ENCODE peak calls at places on chromosomes 2 and 18, in six cellular contexts. One of them, this sample, is unnamed.

GRCh38 chr2:173075781-173076556 is at the start of gene MAP3K20:
- DNase-seq in mesendoderm: peak; percentile 65
- DNase-seq in neuronal stem cell: peak; percentile 42
- DNase-seq in IMR-90: peak; percentile 71
- DNase-seq in mesenchymal stem cell: peak; percentile 78
- DNase-seq in H1: peak; percentile 77
- DNase-seq in this sample: peak; percentile 48

GRCh38 chr2:97950329-97951154 is 45.2 kb downstream of the TMEM131 start:
- DNase-seq in mesenchymal stem cell: peak; percentile 83
- DNase-seq in mesendoderm: no peak
- DNase-seq in H1: no peak
- DNase-seq in IMR-90: peak; percentile 91
- DNase-seq in neuronal stem cell: no peak
- DNase-seq in this sample: no peak

GRCh38 chr2:85867556-85868292 is 21.1 kb downstream of the ST3GAL5 start:
- DNase-seq in neuronal stem cell: no peak
- DNase-seq in mesendoderm: peak; percentile 27
- DNase-seq in mesenchymal stem cell: no peak
- DNase-seq in IMR-90: no peak
- DNase-seq in H1: no peak
- DNase-seq in this sample: no peak

GRCh38 chr2:188773075-188773474 is 201.1 kb upstream of the COL3A1 start:
- DNase-seq in IMR-90: peak; percentile 79
- DNase-seq in neuronal stem cell: no peak
- DNase-seq in H1: no peak
- DNase-seq in mesenchymal stem cell: peak; percentile 59
- DNase-seq in mesendoderm: no peak
- DNase-seq in this sample: no peak

GRCh38 chr2:95346236-95346737 is 49.1 kb downstream of the KCNIP3 start:
- DNase-seq in neuronal stem cell: peak; percentile 29
- DNase-seq in IMR-90: peak; percentile 29
- DNase-seq in mesendoderm: no peak
- DNase-seq in mesenchymal stem cell: no peak
- DNase-seq in H1: no peak
- DNase-seq in this sample: peak; percentile 26

GRCh38 chr2:23198316-23199114 is 186.5 kb upstream of the KLHL29 start:
- DNase-seq in neuronal stem cell: no peak
- DNase-seq in IMR-90: no peak
- DNase-seq in H1: no peak
- DNase-seq in mesendoderm: no peak
- DNase-seq in mesenchymal stem cell: no peak
- DNase-seq in this sample: no peak

GRCh38 chr18:32380559-32380958 is 90.1 kb downstream of the GAREM1 start:
- DNase-seq in mesenchymal stem cell: no peak
- DNase-seq in neuronal stem cell: no peak
- DNase-seq in IMR-90: no peak
- DNase-seq in H1: no peak
- DNase-seq in mesendoderm: peak; percentile 31
- DNase-seq in this sample: no peak

GRCh38 chr2:118003396-118003824 is 10.5 kb downstream of the CCDC93 start:
- DNase-seq in IMR-90: peak; percentile 85
- DNase-seq in neuronal stem cell: peak; percentile 75
- DNase-seq in mesendoderm: peak; percentile 87
- DNase-seq in H1: peak; percentile 55
- DNase-seq in mesenchymal stem cell: peak; percentile 88
- DNase-seq in this sample: peak; percentile 60

GRCh38 chr2:223032187-223033142 is 19.5 kb upstream of the KCNE4 start:
- DNase-seq in mesendoderm: no peak
- DNase-seq in IMR-90: no peak
- DNase-seq in neuronal stem cell: no peak
- DNase-seq in H1: no peak
- DNase-seq in mesenchymal stem cell: no peak
- DNase-seq in this sample: no peak

GRCh38 chr2:239318091-239318725 is 82.6 kb downstream of the HDAC4 start:
- DNase-seq in mesendoderm: no peak
- DNase-seq in IMR-90: no peak
- DNase-seq in neuronal stem cell: no peak
- DNase-seq in mesenchymal stem cell: no peak
- DNase-seq in H1: peak; percentile 20
- DNase-seq in this sample: peak; percentile 8

GRCh38 chr2:239318790-239319189 is 82.0 kb downstream of the HDAC4 start:
- DNase-seq in IMR-90: peak; percentile 20
- DNase-seq in mesenchymal stem cell: no peak
- DNase-seq in H1: no peak
- DNase-seq in neuronal stem cell: no peak
- DNase-seq in mesendoderm: no peak
- DNase-seq in this sample: peak; percentile 15

GRCh38 chr2:239321596-239322413 is 79.0 kb downstream of the HDAC4 start:
- DNase-seq in mesenchymal stem cell: no peak
- DNase-seq in H1: peak; percentile 37
- DNase-seq in neuronal stem cell: no peak
- DNase-seq in IMR-90: no peak
- DNase-seq in mesendoderm: no peak
- DNase-seq in this sample: peak; percentile 8

GRCh38 chr2:239316562-239317465 is 84.0 kb downstream of the HDAC4 start:
- DNase-seq in H1: peak; percentile 32
- DNase-seq in mesenchymal stem cell: no peak
- DNase-seq in mesendoderm: no peak
- DNase-seq in neuronal stem cell: no peak
- DNase-seq in IMR-90: peak; percentile 41
- DNase-seq in this sample: peak; percentile 17

DNA sequence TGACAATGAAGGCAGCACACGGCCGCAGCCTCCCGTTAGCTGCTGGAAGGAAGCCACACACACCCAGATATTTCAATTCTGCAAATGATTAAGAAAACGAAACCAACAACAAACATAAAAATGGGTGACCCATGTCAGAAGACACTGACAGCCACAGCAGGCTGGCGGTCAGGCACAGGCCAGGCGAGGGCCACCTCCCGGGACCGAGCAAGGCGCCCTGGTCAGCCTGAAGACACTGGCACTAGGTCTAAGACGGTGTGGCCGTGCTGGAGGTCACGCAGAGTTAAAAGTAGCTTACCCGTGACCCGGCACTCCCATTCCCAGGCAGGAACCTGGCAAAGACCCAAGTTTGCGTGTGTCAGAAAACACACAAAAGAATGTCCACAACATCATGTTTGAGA is 81.6 kb downstream of the HDAC4 start:
- DNase-seq in H1: peak; percentile 42
- DNase-seq in mesenchymal stem cell: no peak
- DNase-seq in neuronal stem cell: no peak
- DNase-seq in IMR-90: peak; percentile 18
- DNase-seq in mesendoderm: no peak
- DNase-seq in this sample: peak; percentile 23
- H2BK15ac ChIP-seq in H1: no peak overlapping the region
- H2BK15ac ChIP-seq in mesenchymal stem cell: peak overlapping the region; percentile 67
- H2BK15ac ChIP-seq in neuronal stem cell: no peak overlapping the region
- H2BK15ac ChIP-seq in IMR-90: peak overlapping the region; percentile 25
- H2BK15ac ChIP-seq in mesendoderm: no peak overlapping the region
- H2BK15ac ChIP-seq in this sample: no peak overlapping the region

DNA sequence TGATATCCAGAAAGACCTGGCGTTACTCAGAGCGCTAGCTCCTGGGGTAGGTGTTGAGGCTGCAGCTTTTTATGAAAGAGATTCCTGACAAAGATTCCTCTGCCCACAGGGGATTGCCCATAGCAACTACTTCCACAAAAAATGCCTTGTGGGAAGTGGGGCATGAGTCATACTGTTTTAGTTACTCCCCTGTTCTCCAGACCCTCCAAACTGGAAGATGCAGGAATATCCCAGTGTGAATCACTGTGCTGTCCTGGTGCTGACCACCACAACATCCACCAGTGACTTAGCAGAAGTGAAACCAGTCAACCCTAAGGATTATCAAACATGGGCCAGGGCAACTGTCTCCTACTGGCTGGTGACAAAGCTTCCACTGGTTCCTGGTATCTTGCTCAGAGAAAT is 61.8 kb downstream of the CDH2 start:
- DNase-seq in mesendoderm: peak; percentile 91
- DNase-seq in IMR-90: peak; percentile 96
- DNase-seq in mesenchymal stem cell: peak; percentile 95
- DNase-seq in H1: no peak
- DNase-seq in neuronal stem cell: no peak
- DNase-seq in this sample: no peak
- H3K4me1 ChIP-seq in mesendoderm: peaks cover 26% of the 10 kb centered on the region
- H3K4me1 ChIP-seq in IMR-90: peaks cover 15% of the 10 kb centered on the region
- H3K4me1 ChIP-seq in mesenchymal stem cell: peaks cover 9% of the 10 kb centered on the region
- H3K4me1 ChIP-seq in H1: peaks cover 2% of the 10 kb centered on the region
- H3K4me1 ChIP-seq in neuronal stem cell: peaks cover 24% of the 10 kb centered on the region
- H3K4me1 ChIP-seq in this sample: peaks cover 9% of the 10 kb centered on the region

DNA sequence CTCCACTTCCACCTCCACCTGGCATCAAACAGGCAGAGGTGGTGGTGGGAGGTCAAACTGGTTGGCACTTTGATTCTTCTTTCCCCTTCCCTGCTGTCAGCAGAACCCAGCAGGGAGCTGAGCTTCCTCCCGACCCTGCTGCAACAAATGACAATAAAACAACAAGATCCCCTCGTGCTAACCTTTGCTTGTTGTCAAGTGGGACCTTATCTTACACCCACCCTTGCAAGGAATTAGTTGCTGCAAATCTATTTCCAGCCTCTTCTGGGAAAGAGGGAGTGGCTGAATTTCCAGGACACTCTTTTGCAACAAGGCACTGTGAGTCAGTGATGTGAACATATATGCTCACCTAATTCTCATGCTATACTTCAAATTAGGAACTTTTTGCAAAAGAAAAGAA is 655.1 kb downstream of the DSC3 start:
- DNase-seq in mesendoderm: peak; percentile 78
- DNase-seq in H1: no peak
- DNase-seq in IMR-90: no peak
- DNase-seq in neuronal stem cell: peak; percentile 5
- DNase-seq in mesenchymal stem cell: peak; percentile 29
- DNase-seq in this sample: no peak
- H3K23ac ChIP-seq in mesendoderm: no peak overlapping the region
- H3K23ac ChIP-seq in H1: no peak overlapping the region
- H3K23ac ChIP-seq in IMR-90: no peak overlapping the region
- H3K23ac ChIP-seq in neuronal stem cell: no peak overlapping the region
- H3K23ac ChIP-seq in mesenchymal stem cell: no peak overlapping the region
- H3K23ac ChIP-seq in this sample: no peak overlapping the region

DNA sequence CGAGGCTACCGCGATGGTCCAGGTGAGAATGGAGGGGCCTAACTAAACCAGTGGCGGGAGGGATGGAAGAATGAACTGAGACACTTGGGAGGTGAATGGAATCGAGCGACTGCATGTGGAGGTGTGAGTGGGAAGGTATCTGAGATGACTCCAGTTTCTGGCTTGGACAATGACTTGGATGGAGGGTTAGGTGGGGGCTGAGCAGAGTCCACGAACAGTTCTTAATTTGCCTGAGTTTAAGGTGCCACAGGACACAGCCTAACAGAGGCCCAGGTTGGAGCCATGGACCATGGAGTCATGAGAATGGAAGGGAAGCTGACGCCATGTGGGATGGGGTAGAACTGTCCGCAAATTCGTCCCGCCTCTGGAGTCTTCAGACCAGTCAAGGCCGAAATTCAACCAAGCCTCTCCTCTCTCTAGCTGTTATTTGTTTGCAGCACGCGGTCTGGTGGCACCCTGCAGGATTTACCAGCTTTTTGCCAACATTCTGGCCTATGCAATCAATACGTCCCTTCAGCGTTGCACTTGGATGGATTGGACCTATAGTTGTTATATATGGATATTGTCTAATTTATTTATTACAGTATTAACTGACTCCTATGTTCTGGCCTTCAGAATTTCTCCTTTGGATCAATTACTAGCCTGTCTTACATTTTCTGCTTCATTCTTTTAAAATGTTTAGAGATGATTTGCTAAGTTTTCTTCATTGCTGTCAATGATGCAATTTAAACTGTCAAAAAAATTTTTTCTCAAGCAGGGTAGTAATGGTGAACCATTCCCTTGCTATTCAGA is 941 bp upstream of the BOLA3 start:
- DNase-seq in mesenchymal stem cell: no peak
- DNase-seq in neuronal stem cell: no peak
- DNase-seq in mesendoderm: no peak
- DNase-seq in IMR-90: no peak
- DNase-seq in H1: no peak
- DNase-seq in this sample: peak; percentile 33
- H2BK15ac ChIP-seq in mesenchymal stem cell: no peak overlapping the region
- H2BK15ac ChIP-seq in neuronal stem cell: no peak overlapping the region
- H2BK15ac ChIP-seq in mesendoderm: no peak overlapping the region
- H2BK15ac ChIP-seq in IMR-90: peak overlapping the region; percentile 34
- H2BK15ac ChIP-seq in H1: no peak overlapping the region
- H2BK15ac ChIP-seq in this sample: no peak overlapping the region

GRCh38 chr2:42963452-42964068 is 171.2 kb upstream of the HAAO start:
- DNase-seq in IMR-90: no peak
- DNase-seq in neuronal stem cell: no peak
- DNase-seq in H1: no peak
- DNase-seq in mesenchymal stem cell: no peak
- DNase-seq in mesendoderm: no peak
- DNase-seq in this sample: no peak

GRCh38 chr2:42964444-42965081 is 172.2 kb upstream of the HAAO start:
- DNase-seq in mesenchymal stem cell: peak; percentile 79
- DNase-seq in neuronal stem cell: no peak
- DNase-seq in H1: no peak
- DNase-seq in mesendoderm: no peak
- DNase-seq in IMR-90: peak; percentile 98
- DNase-seq in this sample: no peak

GRCh38 chr2:42965910-42966309 is 173.5 kb upstream of the HAAO start:
- DNase-seq in mesendoderm: no peak
- DNase-seq in neuronal stem cell: no peak
- DNase-seq in IMR-90: no peak
- DNase-seq in mesenchymal stem cell: no peak
- DNase-seq in H1: no peak
- DNase-seq in this sample: no peak

GRCh38 chr2:42962521-42962953 is 170.2 kb upstream of the HAAO start:
- DNase-seq in neuronal stem cell: no peak
- DNase-seq in H1: no peak
- DNase-seq in IMR-90: peak; percentile 39
- DNase-seq in mesenchymal stem cell: no peak
- DNase-seq in mesendoderm: no peak
- DNase-seq in this sample: no peak

GRCh38 chr2:42965196-42965595 is 172.8 kb upstream of the HAAO start:
- DNase-seq in mesendoderm: no peak
- DNase-seq in neuronal stem cell: no peak
- DNase-seq in H1: no peak
- DNase-seq in IMR-90: no peak
- DNase-seq in mesenchymal stem cell: no peak
- DNase-seq in this sample: no peak
- H3K4me1 ChIP-seq in mesendoderm: peaks cover 5% of the 10 kb centered on the region
- H3K4me1 ChIP-seq in neuronal stem cell: peaks cover 20% of the 10 kb centered on the region
- H3K4me1 ChIP-seq in H1: peaks cover 12% of the 10 kb centered on the region
- H3K4me1 ChIP-seq in IMR-90: peaks cover 44% of the 10 kb centered on the region
- H3K4me1 ChIP-seq in mesenchymal stem cell: peaks cover 22% of the 10 kb centered on the region
- H3K4me1 ChIP-seq in this sample: peaks cover 2% of the 10 kb centered on the region

GRCh38 chr2:131105950-131106801 is 1.0 kb downstream of the PLEKHB2 start:
- DNase-seq in mesendoderm: peak; percentile 67
- DNase-seq in neuronal stem cell: no peak
- DNase-seq in H1: no peak
- DNase-seq in IMR-90: peak; percentile 53
- DNase-seq in mesenchymal stem cell: peak; percentile 80
- DNase-seq in this sample: no peak
- H3K23ac ChIP-seq in mesendoderm: peak overlapping the region; percentile 29
- H3K23ac ChIP-seq in neuronal stem cell: no peak overlapping the region
- H3K23ac ChIP-seq in H1: no peak overlapping the region
- H3K23ac ChIP-seq in IMR-90: peak overlapping the region; percentile 75
- H3K23ac ChIP-seq in mesenchymal stem cell: no peak overlapping the region
- H3K23ac ChIP-seq in this sample: no peak overlapping the region